ENCODE peak calls at places on chromosome 20, in seven cellular contexts. A is cardiac fibroblast, J is iPS DF 19.7, U is LoVo, W is H7, P is HS-27A, G is skeletal muscle cell. I is an unnamed sample.

GRCh38 chr20:54219751-54220426 is 12.0 kb downstream of the PFDN4 start:
- DNase-seq in A (peak; percentile 76), J (no peak), U (peak; percentile 33), W (no peak), P (no peak), G (no peak), I (no peak)

GRCh38 chr20:58021481-58021880 is 207.0 kb downstream of the ANKRD60 start:
- DNase-seq in A (no peak), J (no peak), U (no peak), W (peak; percentile 89), P (no peak), G (no peak), I (peak; percentile 74)

GRCh38 chr20:39778847-39779641 is 816.9 kb downstream of the DHX35 start:
- DNase-seq in A (no peak), J (no peak), U (no peak), W (no peak), P (no peak), G (no peak), I (no peak)

GRCh38 chr20:32945710-32946221 is 58.5 kb downstream of the SUN5 start:
- DNase-seq in A (peak; percentile 55), J (peak; percentile 5), U (peak; percentile 22), W (peak; percentile 65), P (no peak), G (no peak), I (peak; percentile 43)

GRCh38 chr20:49480236-49480635 is 2.2 kb downstream of the KCNB1 start:
- DNase-seq in A (no peak), J (no peak), U (no peak), W (no peak), P (no peak), G (no peak), I (no peak)

GRCh38 chr20:48538058-48538825 is 289.6 kb downstream of the PREX1 start:
- DNase-seq in A (peak; percentile 88), J (peak; percentile 48), U (peak; percentile 46), W (peak; percentile 40), P (peak; percentile 49), G (peak; percentile 7), I (peak; percentile 39)

GRCh38 chr20:4560667-4561066 is 161.0 kb upstream of the PRND start:
- DNase-seq in A (peak; percentile 23), J (no peak), U (no peak), W (no peak), P (no peak), G (peak; percentile 33), I (no peak)

GRCh38 chr20:36833275-36834020 is 42.5 kb upstream of the TLDC2 start:
- DNase-seq in A (no peak), J (no peak), U (no peak), W (no peak), P (no peak), G (no peak), I (no peak)

GRCh38 chr20:48875914-48876240 is 45.6 kb upstream of the ARFGEF2 start:
- DNase-seq in A (peak; percentile 70), J (no peak), U (no peak), W (no peak), P (no peak), G (no peak), I (no peak)

GRCh38 chr20:62122659-62123449 is 579 bp downstream of the LSM14B start:
- DNase-seq in A (peak; percentile 31), J (no peak), U (peak; percentile 44), W (peak; percentile 86), P (no peak), G (no peak), I (no peak)

GRCh38 chr20:2822073-2822472 is 5.9 kb downstream of the TMEM239 start:
- DNase-seq in A (no peak), J (no peak), U (no peak), W (peak; percentile 56), P (no peak), G (peak; percentile 31), I (no peak)

GRCh38 chr20:4699216-4699615 is 22.5 kb upstream of the PRND start:
- DNase-seq in A (no peak), J (no peak), U (no peak), W (no peak), P (no peak), G (no peak), I (no peak)

GRCh38 chr20:36465109-36466080 is 75.9 kb upstream of the MYL9 start:
- DNase-seq in A (peak; percentile 88), J (no peak), U (peak; percentile 91), W (peak; percentile 64), P (peak; percentile 81), G (peak; percentile 57), I (no peak)

GRCh38 chr20:44646023-44646640 is 5.4 kb downstream of the ADA start:
- DNase-seq in A (peak; percentile 71), J (no peak), U (no peak), W (peak; percentile 57), P (no peak), G (peak; percentile 16), I (no peak)

GRCh38 chr20:53949319-53949839 is 121.0 kb downstream of the BCAS1 start:
- DNase-seq in A (peak; percentile 94), J (no peak), U (peak; percentile 52), W (no peak), P (peak; percentile 76), G (peak; percentile 85), I (peak; percentile 43)

GRCh38 chr20:53677447-53678314 is 84.0 kb upstream of the ZNF217 start:
- DNase-seq in A (peak; percentile 50), J (peak; percentile 23), U (no peak), W (peak; percentile 70), P (no peak), G (no peak), I (no peak)

GRCh38 chr20:58555078-58555765 is 40.0 kb upstream of the APCDD1L start:
- DNase-seq in A (peak; percentile 87), J (no peak), U (peak; percentile 4), W (no peak), P (peak; percentile 60), G (peak; percentile 77), I (no peak)

GRCh38 chr20:52056203-52057062 is 135.1 kb downstream of the ZFP64 start:
- DNase-seq in A (peak; percentile 92), J (no peak), U (no peak), W (no peak), P (peak; percentile 69), G (peak; percentile 76), I (no peak)

GRCh38 chr20:20529597-20529996 is 161.7 kb downstream of the INSM1 start:
- DNase-seq in A (no peak), J (no peak), U (no peak), W (no peak), P (no peak), G (no peak), I (no peak)

GRCh38 chr20:11553603-11554002 is 364.1 kb upstream of the BTBD3 start:
- DNase-seq in A (peak; percentile 33), J (no peak), U (no peak), W (no peak), P (no peak), G (no peak), I (no peak)

GRCh38 chr20:25695532-25696383 is 895 bp downstream of the ZNF337 start:
- DNase-seq in A (peak; percentile 21), J (no peak), U (no peak), W (peak; percentile 53), P (no peak), G (no peak), I (no peak)

GRCh38 chr20:36579996-36580545 is 6.7 kb downstream of the TGIF2 start:
- DNase-seq in A (peak; percentile 18), J (no peak), U (no peak), W (no peak), P (no peak), G (no peak), I (no peak)

GRCh38 chr20:50121858-50122271 is 8.9 kb upstream of the UBE2V1 start:
- DNase-seq in A (peak; percentile 61), J (no peak), U (no peak), W (peak; percentile 72), P (no peak), G (no peak), I (no peak)

GRCh38 chr20:61105395-61105794 is 146.7 kb upstream of the CDH4 start:
- DNase-seq in A (no peak), J (no peak), U (no peak), W (no peak), P (no peak), G (no peak), I (no peak)

GRCh38 chr20:19828233-19828632 is 70.2 kb downstream of the RIN2 start:
- DNase-seq in A (peak; percentile 67), J (no peak), U (no peak), W (no peak), P (no peak), G (peak; percentile 35), I (no peak)

GRCh38 chr20:46588532-46589509 is 38.4 kb upstream of the OCSTAMP start:
- DNase-seq in A (no peak), J (no peak), U (no peak), W (no peak), P (no peak), G (no peak), I (no peak)

GRCh38 chr20:62332989-62333819 is 30.4 kb downstream of the ADRM1 start:
- DNase-seq in A (no peak), J (no peak), U (no peak), W (no peak), P (no peak), G (no peak), I (no peak)

GRCh38 chr20:8386991-8387390 is 254.9 kb downstream of the PLCB1 start:
- DNase-seq in A (no peak), J (no peak), U (no peak), W (no peak), P (no peak), G (no peak), I (no peak)

GRCh38 chr20:44222969-44223368 is 12.4 kb upstream of the OSER1 start:
- DNase-seq in A (no peak), J (no peak), U (no peak), W (no peak), P (no peak), G (no peak), I (no peak)

GRCh38 chr20:63781181-63781580 is 41.6 kb downstream of the SLC2A4RG start:
- DNase-seq in A (no peak), J (no peak), U (no peak), W (no peak), P (no peak), G (no peak), I (no peak)

GRCh38 chr20:17648306-17648646 is 33.8 kb downstream of the RRBP1 start:
- DNase-seq in A (peak; percentile 25), J (no peak), U (no peak), W (no peak), P (no peak), G (no peak), I (no peak)

GRCh38 chr20:6863798-6864201 is 96.3 kb downstream of the BMP2 start:
- DNase-seq in A (no peak), J (no peak), U (no peak), W (no peak), P (no peak), G (no peak), I (no peak)

GRCh38 chr20:272718-273117 is 15.2 kb downstream of the DEFB132 start:
- DNase-seq in A (no peak), J (no peak), U (no peak), W (no peak), P (no peak), G (no peak), I (no peak)

GRCh38 chr20:31710423-31711250 is 12.0 kb downstream of the BCL2L1 start:
- DNase-seq in A (no peak), J (no peak), U (no peak), W (no peak), P (no peak), G (no peak), I (no peak)

GRCh38 chr20:51497542-51498467 is 44.7 kb downstream of the NFATC2 start:
- DNase-seq in A (peak; percentile 28), J (no peak), U (no peak), W (no peak), P (no peak), G (no peak), I (no peak)

GRCh38 chr20:41175201-41175651 is 37.9 kb downstream of the PLCG1 start:
- DNase-seq in A (no peak), J (no peak), U (no peak), W (peak; percentile 1), P (no peak), G (no peak), I (peak; percentile 11)

GRCh38 chr20:33515569-33516216 is 25.8 kb downstream of the CBFA2T2 start:
- DNase-seq in A (peak; percentile 16), J (no peak), U (no peak), W (no peak), P (no peak), G (no peak), I (no peak)

GRCh38 chr20:57613481-57613921 is 6.7 kb downstream of the ZBP1 start:
- DNase-seq in A (no peak), J (no peak), U (no peak), W (no peak), P (no peak), G (no peak), I (no peak)

I was measured in H1.